ENCODE peak calls at places on chromosome 6, in ten cellular contexts. One of them, this sample, is unnamed. For H3K27me3 and H3K4me1, the result is how much of the 10 kb centered on the place peaks cover.

GRCh38 chr6:138005846-138006245 is 101.4 kb downstream of the PERP start:
- DNase-seq in stomach: no peak
- DNase-seq in SK-N-SH: no peak
- DNase-seq in tibial nerve: no peak
- DNase-seq in left lung: no peak
- DNase-seq in foreskin keratinocyte: no peak
- DNase-seq in pancreas: no peak
- DNase-seq in heart right ventricle: no peak
- DNase-seq in suprapubic skin: no peak
- DNase-seq in CD4-positive, alpha-beta memory T cell: no peak
- DNase-seq in this sample: no peak

GRCh38 chr6:31222496-31222895 is 49.4 kb downstream of the HLA-C start:
- DNase-seq in stomach: no peak
- DNase-seq in SK-N-SH: no peak
- DNase-seq in tibial nerve: no peak
- DNase-seq in left lung: no peak
- DNase-seq in foreskin keratinocyte: no peak
- DNase-seq in pancreas: no peak
- DNase-seq in heart right ventricle: no peak
- DNase-seq in suprapubic skin: no peak
- DNase-seq in CD4-positive, alpha-beta memory T cell: no peak
- DNase-seq in this sample: no peak

GRCh38 chr6:136174510-136174909 is 75.6 kb downstream of the MTFR2 start:
- DNase-seq in stomach: no peak
- DNase-seq in SK-N-SH: no peak
- DNase-seq in tibial nerve: no peak
- DNase-seq in left lung: no peak
- DNase-seq in foreskin keratinocyte: no peak
- DNase-seq in pancreas: no peak
- DNase-seq in heart right ventricle: no peak
- DNase-seq in suprapubic skin: no peak
- DNase-seq in CD4-positive, alpha-beta memory T cell: no peak
- DNase-seq in this sample: no peak

GRCh38 chr6:75855047-75855446 is 106.0 kb downstream of the MYO6 start:
- DNase-seq in stomach: peak
- DNase-seq in SK-N-SH: peak
- DNase-seq in tibial nerve: peak
- DNase-seq in left lung: no peak
- DNase-seq in foreskin keratinocyte: no peak
- DNase-seq in pancreas: no peak
- DNase-seq in heart right ventricle: peak
- DNase-seq in suprapubic skin: no peak
- DNase-seq in CD4-positive, alpha-beta memory T cell: peak
- DNase-seq in this sample: no peak

GRCh38 chr6:122869437-122870024 is 80.5 kb downstream of the SMPDL3A start:
- DNase-seq in stomach: peak
- DNase-seq in SK-N-SH: peak
- DNase-seq in tibial nerve: no peak
- DNase-seq in left lung: no peak
- DNase-seq in foreskin keratinocyte: peak
- DNase-seq in pancreas: no peak
- DNase-seq in heart right ventricle: peak
- DNase-seq in suprapubic skin: no peak
- DNase-seq in CD4-positive, alpha-beta memory T cell: no peak
- DNase-seq in this sample: no peak

GRCh38 chr6:160858886-160859285 is 132.7 kb upstream of the MAP3K4 start:
- DNase-seq in stomach: no peak
- DNase-seq in SK-N-SH: no peak
- DNase-seq in tibial nerve: no peak
- DNase-seq in left lung: no peak
- DNase-seq in foreskin keratinocyte: no peak
- DNase-seq in pancreas: no peak
- DNase-seq in heart right ventricle: no peak
- DNase-seq in suprapubic skin: no peak
- DNase-seq in CD4-positive, alpha-beta memory T cell: no peak
- DNase-seq in this sample: no peak

GRCh38 chr6:31400467-31401289 is 2.7 kb upstream of the MICA start:
- DNase-seq in stomach: peak
- DNase-seq in SK-N-SH: no peak
- DNase-seq in tibial nerve: peak
- DNase-seq in left lung: peak
- DNase-seq in foreskin keratinocyte: no peak
- DNase-seq in pancreas: peak
- DNase-seq in heart right ventricle: peak
- DNase-seq in suprapubic skin: peak
- DNase-seq in CD4-positive, alpha-beta memory T cell: peak
- DNase-seq in this sample: peak

GRCh38 chr6:38750968-38751615 is 36.0 kb downstream of the DNAH8 start:
- DNase-seq in stomach: no peak
- DNase-seq in SK-N-SH: no peak
- DNase-seq in tibial nerve: no peak
- DNase-seq in left lung: no peak
- DNase-seq in foreskin keratinocyte: no peak
- DNase-seq in pancreas: no peak
- DNase-seq in heart right ventricle: no peak
- DNase-seq in suprapubic skin: no peak
- DNase-seq in CD4-positive, alpha-beta memory T cell: no peak
- DNase-seq in this sample: no peak

GRCh38 chr6:18248698-18249097 is 15.6 kb downstream of the DEK start:
- DNase-seq in stomach: no peak
- DNase-seq in SK-N-SH: no peak
- DNase-seq in tibial nerve: no peak
- DNase-seq in left lung: no peak
- DNase-seq in foreskin keratinocyte: no peak
- DNase-seq in pancreas: no peak
- DNase-seq in heart right ventricle: no peak
- DNase-seq in suprapubic skin: no peak
- DNase-seq in CD4-positive, alpha-beta memory T cell: no peak
- DNase-seq in this sample: no peak
- H3K27me3 ChIP-seq in stomach: under half
- H3K27me3 ChIP-seq in SK-N-SH: under half
- H3K27me3 ChIP-seq in tibial nerve: under half
- H3K27me3 ChIP-seq in left lung: under half
- H3K27me3 ChIP-seq in foreskin keratinocyte: under half
- H3K27me3 ChIP-seq in pancreas: under half
- H3K27me3 ChIP-seq in heart right ventricle: under half
- H3K27me3 ChIP-seq in suprapubic skin: under half
- H3K27me3 ChIP-seq in CD4-positive, alpha-beta memory T cell: under half
- H3K27me3 ChIP-seq in this sample: under half

GRCh38 chr6:23311211-23311610 is 741.8 kb downstream of the HDGFL1 start:
- DNase-seq in stomach: no peak
- DNase-seq in SK-N-SH: no peak
- DNase-seq in tibial nerve: no peak
- DNase-seq in left lung: no peak
- DNase-seq in foreskin keratinocyte: no peak
- DNase-seq in pancreas: no peak
- DNase-seq in heart right ventricle: no peak
- DNase-seq in suprapubic skin: no peak
- DNase-seq in CD4-positive, alpha-beta memory T cell: no peak
- DNase-seq in this sample: no peak

GRCh38 chr6:23319560-23319959 is 750.2 kb downstream of the HDGFL1 start:
- DNase-seq in stomach: no peak
- DNase-seq in SK-N-SH: no peak
- DNase-seq in tibial nerve: no peak
- DNase-seq in left lung: no peak
- DNase-seq in foreskin keratinocyte: no peak
- DNase-seq in pancreas: no peak
- DNase-seq in heart right ventricle: no peak
- DNase-seq in suprapubic skin: no peak
- DNase-seq in CD4-positive, alpha-beta memory T cell: no peak
- DNase-seq in this sample: no peak

GRCh38 chr6:23320588-23320987 is 751.2 kb downstream of the HDGFL1 start:
- DNase-seq in stomach: no peak
- DNase-seq in SK-N-SH: no peak
- DNase-seq in tibial nerve: no peak
- DNase-seq in left lung: no peak
- DNase-seq in foreskin keratinocyte: no peak
- DNase-seq in pancreas: no peak
- DNase-seq in heart right ventricle: no peak
- DNase-seq in suprapubic skin: no peak
- DNase-seq in CD4-positive, alpha-beta memory T cell: no peak
- DNase-seq in this sample: no peak

DNA sequence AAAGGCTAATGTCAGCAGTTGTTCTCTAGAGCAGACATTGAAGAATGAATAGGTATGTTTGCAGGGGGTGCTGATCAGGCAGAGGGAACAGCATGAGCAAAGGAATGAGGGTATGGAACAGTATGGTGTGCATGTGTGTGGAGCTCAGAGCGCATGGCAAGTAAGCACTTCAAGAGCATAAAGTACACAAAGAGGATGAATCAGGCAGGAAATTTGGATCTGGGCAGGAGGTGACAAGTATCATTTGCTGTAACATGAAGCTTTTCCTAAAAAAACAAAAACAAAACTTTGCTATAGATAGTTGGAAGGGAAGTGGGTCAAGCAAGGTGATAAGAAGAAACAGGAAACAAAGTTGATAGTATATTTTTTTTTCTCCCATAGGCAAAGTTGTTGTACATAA is 746.8 kb downstream of the HDGFL1 start:
- DNase-seq in stomach: no peak
- DNase-seq in SK-N-SH: no peak
- DNase-seq in tibial nerve: no peak
- DNase-seq in left lung: no peak
- DNase-seq in foreskin keratinocyte: no peak
- DNase-seq in pancreas: no peak
- DNase-seq in heart right ventricle: no peak
- DNase-seq in suprapubic skin: no peak
- DNase-seq in CD4-positive, alpha-beta memory T cell: no peak
- DNase-seq in this sample: no peak
- H3K4me1 ChIP-seq in stomach: under half
- H3K4me1 ChIP-seq in SK-N-SH: under half
- H3K4me1 ChIP-seq in tibial nerve: under half
- H3K4me1 ChIP-seq in left lung: under half
- H3K4me1 ChIP-seq in foreskin keratinocyte: under half
- H3K4me1 ChIP-seq in pancreas: under half
- H3K4me1 ChIP-seq in heart right ventricle: under half
- H3K4me1 ChIP-seq in suprapubic skin: under half
- H3K4me1 ChIP-seq in CD4-positive, alpha-beta memory T cell: under half
- H3K4me1 ChIP-seq in this sample: under half

DNA sequence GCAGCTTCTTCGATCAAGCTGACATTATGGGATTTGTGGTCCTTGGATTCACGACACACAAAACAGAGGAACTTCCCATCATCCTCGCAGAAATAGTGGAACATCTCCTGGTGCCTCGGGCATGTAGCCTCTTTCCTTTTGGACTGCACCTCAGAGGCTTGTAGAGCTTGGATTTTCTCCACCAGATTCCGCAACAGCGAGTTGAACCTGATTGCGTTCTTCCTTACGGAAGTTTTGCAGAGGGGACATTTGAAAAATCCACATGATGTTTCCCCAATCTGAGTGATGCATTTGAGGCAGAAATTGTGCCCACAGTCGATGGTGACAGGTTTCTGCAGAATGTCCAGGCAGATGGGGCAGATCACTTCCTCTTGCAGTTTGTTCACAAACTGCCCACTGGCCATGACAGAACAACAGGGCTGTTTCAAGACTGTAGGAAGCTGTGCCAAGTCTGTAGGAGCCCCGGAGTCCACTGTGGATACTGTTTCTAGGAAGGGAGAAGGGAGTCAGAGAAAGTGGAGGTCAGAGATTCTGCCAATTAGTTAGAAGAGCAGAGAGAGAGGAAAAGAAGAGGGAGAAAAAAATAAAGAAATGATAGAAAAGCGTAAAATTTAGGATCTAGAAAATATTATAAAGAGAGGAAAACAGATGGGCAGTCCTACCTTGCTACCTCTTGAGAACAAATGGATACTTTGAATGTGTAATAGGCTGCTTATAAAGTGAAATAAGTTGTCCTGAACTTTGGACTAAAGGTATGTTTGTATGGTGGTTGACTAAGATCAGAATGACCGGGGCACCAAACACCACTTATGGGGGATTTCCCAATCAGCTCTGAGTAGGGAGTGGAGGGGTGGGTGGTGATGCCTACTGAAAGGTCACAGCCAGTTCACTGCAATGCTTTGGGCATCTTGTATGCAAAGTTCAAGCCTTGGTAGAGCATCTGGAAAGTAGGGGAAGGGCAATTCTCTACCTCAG is at the start of gene TRIM31:
- DNase-seq in stomach: no peak
- DNase-seq in SK-N-SH: no peak
- DNase-seq in tibial nerve: no peak
- DNase-seq in left lung: no peak
- DNase-seq in foreskin keratinocyte: no peak
- DNase-seq in pancreas: no peak
- DNase-seq in heart right ventricle: no peak
- DNase-seq in suprapubic skin: no peak
- DNase-seq in CD4-positive, alpha-beta memory T cell: no peak
- DNase-seq in this sample: no peak
- H3K27me3 ChIP-seq in stomach: under half
- H3K27me3 ChIP-seq in SK-N-SH: half or more
- H3K27me3 ChIP-seq in tibial nerve: half or more
- H3K27me3 ChIP-seq in left lung: under half
- H3K27me3 ChIP-seq in foreskin keratinocyte: half or more
- H3K27me3 ChIP-seq in pancreas: under half
- H3K27me3 ChIP-seq in heart right ventricle: half or more
- H3K27me3 ChIP-seq in suprapubic skin: half or more
- H3K27me3 ChIP-seq in CD4-positive, alpha-beta memory T cell: under half
- H3K27me3 ChIP-seq in this sample: under half

GRCh38 chr6:108546079-108547049 is 14.4 kb upstream of the FOXO3 start:
- DNase-seq in stomach: no peak
- DNase-seq in SK-N-SH: no peak
- DNase-seq in tibial nerve: no peak
- DNase-seq in left lung: no peak
- DNase-seq in foreskin keratinocyte: no peak
- DNase-seq in pancreas: no peak
- DNase-seq in heart right ventricle: no peak
- DNase-seq in suprapubic skin: no peak
- DNase-seq in CD4-positive, alpha-beta memory T cell: no peak
- DNase-seq in this sample: no peak

GRCh38 chr6:108543165-108543940 is 17.4 kb upstream of the FOXO3 start:
- DNase-seq in stomach: no peak
- DNase-seq in SK-N-SH: no peak
- DNase-seq in tibial nerve: no peak
- DNase-seq in left lung: no peak
- DNase-seq in foreskin keratinocyte: no peak
- DNase-seq in pancreas: no peak
- DNase-seq in heart right ventricle: no peak
- DNase-seq in suprapubic skin: no peak
- DNase-seq in CD4-positive, alpha-beta memory T cell: no peak
- DNase-seq in this sample: no peak

GRCh38 chr6:108541843-108542795 is 18.6 kb upstream of the FOXO3 start:
- DNase-seq in stomach: peak
- DNase-seq in SK-N-SH: peak
- DNase-seq in tibial nerve: peak
- DNase-seq in left lung: no peak
- DNase-seq in foreskin keratinocyte: no peak
- DNase-seq in pancreas: no peak
- DNase-seq in heart right ventricle: peak
- DNase-seq in suprapubic skin: peak
- DNase-seq in CD4-positive, alpha-beta memory T cell: peak
- DNase-seq in this sample: peak

GRCh38 chr6:108549241-108549640 is 11.5 kb upstream of the FOXO3 start:
- DNase-seq in stomach: no peak
- DNase-seq in SK-N-SH: no peak
- DNase-seq in tibial nerve: no peak
- DNase-seq in left lung: no peak
- DNase-seq in foreskin keratinocyte: no peak
- DNase-seq in pancreas: no peak
- DNase-seq in heart right ventricle: no peak
- DNase-seq in suprapubic skin: no peak
- DNase-seq in CD4-positive, alpha-beta memory T cell: no peak
- DNase-seq in this sample: no peak

DNA sequence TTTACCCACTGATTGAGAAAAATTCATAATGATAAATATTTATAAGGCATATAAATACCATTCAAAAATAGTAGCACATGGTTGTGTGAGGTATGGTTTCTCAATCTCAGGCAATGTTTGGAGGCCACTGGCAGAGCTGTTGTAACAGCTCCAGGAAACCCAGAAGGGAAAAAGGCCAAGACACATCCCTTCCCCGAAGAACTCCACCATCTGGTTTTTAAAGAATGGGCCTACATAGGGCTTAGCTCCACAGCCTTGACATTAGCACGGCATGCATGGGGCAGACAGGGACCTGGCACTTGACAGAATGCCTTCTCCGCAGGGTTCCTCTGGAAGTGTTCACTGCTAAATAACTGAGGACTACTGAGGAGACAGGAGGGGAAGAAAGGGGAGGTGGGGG is 16.1 kb upstream of the FOXO3 start:
- DNase-seq in stomach: no peak
- DNase-seq in SK-N-SH: no peak
- DNase-seq in tibial nerve: no peak
- DNase-seq in left lung: no peak
- DNase-seq in foreskin keratinocyte: no peak
- DNase-seq in pancreas: no peak
- DNase-seq in heart right ventricle: no peak
- DNase-seq in suprapubic skin: no peak
- DNase-seq in CD4-positive, alpha-beta memory T cell: no peak
- DNase-seq in this sample: no peak
- H3K4me1 ChIP-seq in stomach: under half
- H3K4me1 ChIP-seq in SK-N-SH: under half
- H3K4me1 ChIP-seq in tibial nerve: under half
- H3K4me1 ChIP-seq in left lung: under half
- H3K4me1 ChIP-seq in foreskin keratinocyte: under half
- H3K4me1 ChIP-seq in pancreas: under half
- H3K4me1 ChIP-seq in heart right ventricle: under half
- H3K4me1 ChIP-seq in suprapubic skin: under half
- H3K4me1 ChIP-seq in CD4-positive, alpha-beta memory T cell: under half
- H3K4me1 ChIP-seq in this sample: under half